ENCODE peak calls at places on chromosomes 1 and 21, in five cellular contexts. One of them, this sample, is unnamed.

GRCh38 chr1:239763850-239764249 is 327.8 kb upstream of the FMN2 start:
- DNase-seq in WTC11: no peak
- DNase-seq in H1: no peak
- DNase-seq in K562: no peak
- DNase-seq in GM12878: no peak
- DNase-seq in this sample: no peak

GRCh38 chr1:14413809-14414208 is 184.7 kb upstream of the KAZN start:
- DNase-seq in H1: no peak
- DNase-seq in K562: no peak
- DNase-seq in WTC11: no peak
- DNase-seq in GM12878: no peak
- DNase-seq in this sample: no peak

GRCh38 chr1:167209044-167209443 is 11.6 kb upstream of the POU2F1 start:
- DNase-seq in K562: no peak
- DNase-seq in WTC11: no peak
- DNase-seq in GM12878: no peak
- DNase-seq in H1: no peak
- DNase-seq in this sample: no peak

GRCh38 chr1:63892632-63893395 is 119.0 kb downstream of the ROR1 start:
- DNase-seq in WTC11: no peak
- DNase-seq in K562: no peak
- DNase-seq in H1: no peak
- DNase-seq in GM12878: peak; percentile 80
- DNase-seq in this sample: no peak

GRCh38 chr1:229993060-229993459 is 74.0 kb upstream of the GALNT2 start:
- DNase-seq in H1: no peak
- DNase-seq in K562: no peak
- DNase-seq in GM12878: peak; percentile 8
- DNase-seq in WTC11: no peak
- DNase-seq in this sample: no peak

GRCh38 chr21:42308914-42309752 is 6.1 kb downstream of the TFF3 start:
- DNase-seq in WTC11: no peak
- DNase-seq in H1: no peak
- DNase-seq in GM12878: no peak
- DNase-seq in K562: no peak
- DNase-seq in this sample: no peak

GRCh38 chr1:97017895-97018294 is 296.3 kb downstream of the PTBP2 start:
- DNase-seq in WTC11: peak; percentile 23
- DNase-seq in GM12878: no peak
- DNase-seq in K562: no peak
- DNase-seq in H1: no peak
- DNase-seq in this sample: peak; percentile 1

GRCh38 chr21:45855248-45855801 is 126.2 kb upstream of the COL6A1 start:
- DNase-seq in H1: no peak
- DNase-seq in WTC11: no peak
- DNase-seq in GM12878: no peak
- DNase-seq in K562: no peak
- DNase-seq in this sample: no peak

GRCh38 chr1:234662148-234662547 is 52.2 kb upstream of the IRF2BP2 start:
- DNase-seq in WTC11: no peak
- DNase-seq in H1: no peak
- DNase-seq in GM12878: no peak
- DNase-seq in K562: no peak
- DNase-seq in this sample: peak; percentile 50

GRCh38 chr1:186838380-186839076 is 9.8 kb downstream of the PLA2G4A start:
- DNase-seq in GM12878: no peak
- DNase-seq in WTC11: no peak
- DNase-seq in H1: no peak
- DNase-seq in K562: no peak
- DNase-seq in this sample: no peak

GRCh38 chr1:172537827-172538391 is 5.0 kb downstream of the SUCO start:
- DNase-seq in K562: no peak
- DNase-seq in GM12878: no peak
- DNase-seq in WTC11: no peak
- DNase-seq in H1: no peak
- DNase-seq in this sample: no peak

GRCh38 chr1:58572691-58573090 is 4.4 kb downstream of the TACSTD2 start:
- DNase-seq in K562: no peak
- DNase-seq in WTC11: peak; percentile 30
- DNase-seq in GM12878: no peak
- DNase-seq in H1: peak; percentile 40
- DNase-seq in this sample: no peak

GRCh38 chr1:21898326-21899155 is 38.6 kb downstream of the HSPG2 start:
- DNase-seq in H1: no peak
- DNase-seq in WTC11: no peak
- DNase-seq in GM12878: no peak
- DNase-seq in K562: no peak
- DNase-seq in this sample: peak; percentile 26

GRCh38 chr21:35236090-35236489 is 187.0 kb upstream of the RUNX1 start:
- DNase-seq in WTC11: no peak
- DNase-seq in K562: no peak
- DNase-seq in H1: no peak
- DNase-seq in GM12878: peak; percentile 51
- DNase-seq in this sample: no peak

GRCh38 chr1:91872560-91873081 is 13.3 kb downstream of the TGFBR3 start:
- DNase-seq in WTC11: no peak
- DNase-seq in H1: no peak
- DNase-seq in GM12878: no peak
- DNase-seq in K562: peak; percentile 36
- DNase-seq in this sample: peak; percentile 66

GRCh38 chr1:80375662-80376061 is 1369.1 kb upstream of the ADGRL4 start:
- DNase-seq in WTC11: no peak
- DNase-seq in H1: no peak
- DNase-seq in GM12878: no peak
- DNase-seq in K562: no peak
- DNase-seq in this sample: no peak

GRCh38 chr1:167808104-167808503 is 86.3 kb downstream of the MPZL1 start:
- DNase-seq in H1: no peak
- DNase-seq in K562: no peak
- DNase-seq in GM12878: no peak
- DNase-seq in WTC11: no peak
- DNase-seq in this sample: no peak

GRCh38 chr1:224873645-224874369 is 55.7 kb upstream of the DNAH14 start:
- DNase-seq in H1: no peak
- DNase-seq in K562: no peak
- DNase-seq in WTC11: no peak
- DNase-seq in GM12878: no peak
- DNase-seq in this sample: peak; percentile 37

GRCh38 chr1:40709100-40709801 is 17.7 kb downstream of the NFYC start:
- DNase-seq in K562: peak; percentile 98
- DNase-seq in H1: peak; percentile 71
- DNase-seq in GM12878: peak; percentile 96
- DNase-seq in WTC11: peak; percentile 71
- DNase-seq in this sample: peak; percentile 97

GRCh38 chr1:47389735-47390134 is 26.4 kb upstream of the FOXE3 start:
- DNase-seq in K562: no peak
- DNase-seq in WTC11: no peak
- DNase-seq in GM12878: no peak
- DNase-seq in H1: no peak
- DNase-seq in this sample: peak; percentile 56

GRCh38 chr1:161171696-161172095 is 5.5 kb downstream of the PPOX start:
- DNase-seq in GM12878: no peak
- DNase-seq in K562: no peak
- DNase-seq in H1: no peak
- DNase-seq in WTC11: no peak
- DNase-seq in this sample: no peak

GRCh38 chr1:243712890-243713425 is 137.1 kb downstream of the AKT3 start:
- DNase-seq in GM12878: no peak
- DNase-seq in H1: no peak
- DNase-seq in K562: no peak
- DNase-seq in WTC11: no peak
- DNase-seq in this sample: no peak

GRCh38 chr1:40300651-40301050 is 16.4 kb downstream of the COL9A2 start:
- DNase-seq in WTC11: no peak
- DNase-seq in H1: no peak
- DNase-seq in K562: no peak
- DNase-seq in GM12878: no peak
- DNase-seq in this sample: no peak

GRCh38 chr21:41481191-41481590 is 26.8 kb downstream of the TMPRSS2 start:
- DNase-seq in H1: no peak
- DNase-seq in WTC11: no peak
- DNase-seq in K562: no peak
- DNase-seq in GM12878: no peak
- DNase-seq in this sample: no peak

GRCh38 chr1:54047384-54048315 is 5.4 kb downstream of the TMEM59 start:
- DNase-seq in WTC11: no peak
- DNase-seq in K562: no peak
- DNase-seq in H1: no peak
- DNase-seq in GM12878: no peak
- DNase-seq in this sample: no peak

GRCh38 chr1:6688001-6688400 is 13.6 kb downstream of the DNAJC11 start:
- DNase-seq in K562: no peak
- DNase-seq in H1: no peak
- DNase-seq in GM12878: no peak
- DNase-seq in WTC11: no peak
- DNase-seq in this sample: no peak

GRCh38 chr1:116528329-116529083 is 42.3 kb downstream of the CD58 start:
- DNase-seq in K562: no peak
- DNase-seq in GM12878: no peak
- DNase-seq in WTC11: no peak
- DNase-seq in H1: no peak
- DNase-seq in this sample: peak; percentile 79

GRCh38 chr1:37606481-37607263 is 10.9 kb upstream of the GNL2 start:
- DNase-seq in GM12878: no peak
- DNase-seq in K562: no peak
- DNase-seq in H1: no peak
- DNase-seq in WTC11: no peak
- DNase-seq in this sample: no peak

GRCh38 chr1:212858461-212859265 is 588 bp downstream of the FLVCR1 start:
- DNase-seq in K562: peak; percentile 68
- DNase-seq in WTC11: no peak
- DNase-seq in GM12878: no peak
- DNase-seq in H1: no peak
- DNase-seq in this sample: peak; percentile 18

GRCh38 chr1:151199860-151200581 is 1.7 kb downstream of the PIP5K1A start:
- DNase-seq in H1: no peak
- DNase-seq in K562: peak; percentile 46
- DNase-seq in WTC11: no peak
- DNase-seq in GM12878: no peak
- DNase-seq in this sample: peak; percentile 31
- TF ChIP-seq ATF2 in H1: no peak
- TF ChIP-seq ATF2 in K562: no peak
- TF ChIP-seq ATF2 in WTC11: no peak
- TF ChIP-seq ATF2 in GM12878: no peak
- TF ChIP-seq ATF2 in this sample: no peak

GRCh38 chr1:170414989-170415733 is 116.8 kb upstream of the GORAB start:
- DNase-seq in WTC11: no peak
- DNase-seq in GM12878: no peak
- DNase-seq in H1: no peak
- DNase-seq in K562: no peak
- DNase-seq in this sample: no peak

GRCh38 chr1:170415734-170416372 is 116.1 kb upstream of the GORAB start:
- DNase-seq in H1: no peak
- DNase-seq in GM12878: no peak
- DNase-seq in WTC11: no peak
- DNase-seq in K562: no peak
- DNase-seq in this sample: no peak

GRCh38 chr1:170407138-170407537 is 124.8 kb upstream of the GORAB start:
- DNase-seq in GM12878: no peak
- DNase-seq in H1: no peak
- DNase-seq in K562: no peak
- DNase-seq in WTC11: no peak
- DNase-seq in this sample: no peak

GRCh38 chr1:170407601-170408000 is 124.4 kb upstream of the GORAB start:
- DNase-seq in H1: no peak
- DNase-seq in K562: no peak
- DNase-seq in WTC11: no peak
- DNase-seq in GM12878: no peak
- DNase-seq in this sample: no peak

GRCh38 chr1:170410391-170411146 is 121.4 kb upstream of the GORAB start:
- DNase-seq in WTC11: no peak
- DNase-seq in H1: no peak
- DNase-seq in GM12878: no peak
- DNase-seq in K562: no peak
- DNase-seq in this sample: no peak
- TF ChIP-seq ATF2 in WTC11: no peak
- TF ChIP-seq ATF2 in H1: no peak
- TF ChIP-seq ATF2 in GM12878: no peak
- TF ChIP-seq ATF2 in K562: no peak
- TF ChIP-seq ATF2 in this sample: no peak

GRCh38 chr1:12056331-12056841 is 6.7 kb upstream of the TNFRSF8 start:
- DNase-seq in GM12878: peak; percentile 76
- DNase-seq in H1: no peak
- DNase-seq in WTC11: no peak
- DNase-seq in K562: no peak
- DNase-seq in this sample: no peak
- TF ChIP-seq ATF2 in GM12878: no peak
- TF ChIP-seq ATF2 in H1: no peak
- TF ChIP-seq ATF2 in WTC11: no peak
- TF ChIP-seq ATF2 in K562: no peak
- TF ChIP-seq ATF2 in this sample: no peak

DNA sequence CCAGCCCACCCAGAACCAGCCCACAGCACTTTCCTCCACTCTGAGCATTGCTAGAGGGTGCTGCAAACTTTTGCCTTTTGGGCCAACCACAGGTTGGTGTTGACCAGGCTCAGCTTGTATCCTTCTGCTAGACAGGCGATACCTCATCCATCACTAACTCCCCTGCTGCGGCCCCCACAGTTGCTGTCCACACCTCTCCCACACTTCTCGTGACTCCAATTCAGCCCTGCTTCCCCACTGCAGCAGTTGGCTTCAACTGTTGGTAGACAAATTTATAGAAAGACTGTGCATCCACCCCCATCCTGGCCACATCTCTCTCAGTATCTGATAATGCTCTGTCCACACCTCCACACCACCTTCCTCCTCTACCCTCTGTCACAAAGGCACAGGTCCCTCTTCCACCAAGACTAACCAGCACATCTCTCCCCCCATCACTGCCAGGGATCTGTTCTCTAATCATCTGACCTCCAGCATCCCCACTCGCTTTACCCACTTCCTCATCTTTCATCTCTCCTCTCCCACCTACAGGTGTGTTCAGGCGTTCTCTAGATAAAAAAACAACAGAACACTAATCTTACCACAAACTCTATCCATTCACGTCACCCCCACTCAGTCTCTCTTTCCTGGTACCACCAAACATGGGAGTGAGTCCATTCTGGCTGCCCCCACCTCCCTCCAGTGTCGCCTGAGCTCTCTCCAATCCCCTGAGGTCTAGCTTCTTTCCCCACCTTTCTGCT is 15.8 kb upstream of the SLC25A44 start:
- DNase-seq in WTC11: no peak
- DNase-seq in K562: peak; percentile 49
- DNase-seq in H1: no peak
- DNase-seq in GM12878: no peak
- DNase-seq in this sample: no peak
- TF ChIP-seq ATF2 in WTC11: no peak
- TF ChIP-seq ATF2 in K562: no peak
- TF ChIP-seq ATF2 in H1: no peak
- TF ChIP-seq ATF2 in GM12878: no peak
- TF ChIP-seq ATF2 in this sample: no peak